ENCODE peak calls at places on chromosomes 6 and 20, in seven cellular contexts. Q is psoas muscle; K is colonic mucosa; A is dorsolateral prefrontal cortex; D is CD4-positive, alpha-beta T cell; P is fibroblast of lung; B is right cardiac atrium. M is an unnamed sample.

GRCh38 chr6:37339911-37340638 is 13.7 kb upstream of the RNF8 start:
- DNase-seq in Q (no peak), K (no peak), A (no peak), D (no peak), P (peak), B (no peak), M (no peak)

GRCh38 chr20:46994341-46994740 is 99.7 kb downstream of the EYA2 start:
- DNase-seq in Q (no peak), K (no peak), A (no peak), D (peak), P (no peak), B (no peak), M (no peak)

GRCh38 chr6:111771629-111772028 is 101.6 kb downstream of the FYN start:
- DNase-seq in Q (no peak), K (no peak), A (no peak), D (no peak), P (no peak), B (no peak), M (no peak)

GRCh38 chr20:33653218-33653899 is 8.8 kb upstream of the C20orf144 start:
- DNase-seq in Q (no peak), K (peak), A (peak), D (no peak), P (peak), B (peak), M (no peak)

GRCh38 chr6:164911873-164912580 is 397.4 kb downstream of the C6orf118 start:
- DNase-seq in Q (no peak), K (no peak), A (no peak), D (no peak), P (no peak), B (no peak), M (no peak)

GRCh38 chr6:4380881-4381281 is 245.5 kb upstream of the ECI2 start:
- DNase-seq in Q (no peak), K (no peak), A (no peak), D (no peak), P (no peak), B (no peak), M (no peak)

GRCh38 chr6:54214286-54214685 is 94.0 kb upstream of the TINAG start:
- DNase-seq in Q (no peak), K (no peak), A (no peak), D (no peak), P (no peak), B (no peak), M (no peak)

GRCh38 chr6:99019341-99019740 is 71.6 kb upstream of the FBXL4 start:
- DNase-seq in Q (no peak), K (no peak), A (no peak), D (no peak), P (no peak), B (no peak), M (peak)

GRCh38 chr6:77561768-77562314 is 91.0 kb upstream of the MEI4 start:
- DNase-seq in Q (no peak), K (peak), A (no peak), D (no peak), P (no peak), B (no peak), M (no peak)

GRCh38 chr20:48932375-48932941 is 10.9 kb downstream of the ARFGEF2 start:
- DNase-seq in Q (no peak), K (no peak), A (no peak), D (no peak), P (no peak), B (no peak), M (no peak)

GRCh38 chr6:82870582-82871172 is 195.0 kb downstream of the UBE3D start:
- DNase-seq in Q (no peak), K (no peak), A (no peak), D (no peak), P (no peak), B (no peak), M (no peak)

GRCh38 chr6:158560787-158561246 is 926 bp downstream of the TMEM181 start:
- DNase-seq in Q (no peak), K (peak), A (no peak), D (no peak), P (peak), B (no peak), M (no peak)

GRCh38 chr6:16681260-16681873 is 79.9 kb downstream of the ATXN1 start:
- DNase-seq in Q (peak), K (no peak), A (no peak), D (no peak), P (peak), B (no peak), M (no peak)

GRCh38 chr6:155447949-155448348 is 7.7 kb downstream of the NOX3 start:
- DNase-seq in Q (no peak), K (no peak), A (no peak), D (no peak), P (no peak), B (no peak), M (no peak)

GRCh38 chr6:39793528-39793927 is 1.4 kb downstream of the DAAM2 start:
- DNase-seq in Q (no peak), K (no peak), A (no peak), D (no peak), P (no peak), B (no peak), M (no peak)

GRCh38 chr6:18405477-18406293 is 18.5 kb downstream of the RNF144B start:
- DNase-seq in Q (no peak), K (no peak), A (no peak), D (no peak), P (peak), B (no peak), M (no peak)

GRCh38 chr6:94045473-94045872 is 626.1 kb upstream of the EPHA7 start:
- DNase-seq in Q (no peak), K (no peak), A (no peak), D (no peak), P (no peak), B (no peak), M (no peak)
- H3K27ac ChIP-seq in Q (no peak), K (no peak), A (no peak), D (no peak), P (no peak), B (no peak), M (no peak)

GRCh38 chr6:74167506-74167905 is 471.5 kb downstream of the CD109 start:
- DNase-seq in Q (no peak), K (no peak), A (no peak), D (no peak), P (peak), B (no peak), M (no peak)
- H3K27ac ChIP-seq in Q (no peak), K (no peak), A (no peak), D (no peak), P (no peak), B (no peak), M (no peak)

GRCh38 chr6:57246307-57246706 is 24.2 kb upstream of the RAB23 start:
- DNase-seq in Q (no peak), K (no peak), A (no peak), D (no peak), P (no peak), B (no peak), M (no peak)

GRCh38 chr6:57247603-57248002 is 25.5 kb upstream of the RAB23 start:
- DNase-seq in Q (no peak), K (no peak), A (no peak), D (no peak), P (peak), B (no peak), M (no peak)

GRCh38 chr6:57248311-57248895 is 26.3 kb upstream of the RAB23 start:
- DNase-seq in Q (no peak), K (no peak), A (no peak), D (no peak), P (no peak), B (no peak), M (no peak)

GRCh38 chr6:57243954-57244353 is 21.8 kb upstream of the RAB23 start:
- DNase-seq in Q (no peak), K (no peak), A (no peak), D (no peak), P (no peak), B (no peak), M (no peak)

GRCh38 chr6:57242505-57242904 is 20.4 kb upstream of the RAB23 start:
- DNase-seq in Q (no peak), K (no peak), A (no peak), D (no peak), P (peak), B (no peak), M (no peak)
- H3K27ac ChIP-seq in Q (no peak), K (no peak), A (no peak), D (no peak), P (peak), B (no peak), M (no peak)

GRCh38 chr6:138160329-138161117 is 1.2 kb upstream of the ARFGEF3 start:
- DNase-seq in Q (no peak), K (no peak), A (no peak), D (no peak), P (no peak), B (no peak), M (no peak)
- H3K27ac ChIP-seq in Q (no peak), K (no peak), A (peak), D (no peak), P (no peak), B (no peak), M (peak)

GRCh38 chr20:1810926-1811620 is 84.1 kb upstream of the SIRPA start:
- DNase-seq in Q (no peak), K (no peak), A (no peak), D (no peak), P (peak), B (peak), M (peak)
- H3K27ac ChIP-seq in Q (peak), K (peak), A (peak), D (no peak), P (peak), B (peak), M (peak)

GRCh38 chr6:134446901-134447300 is 129.0 kb upstream of the SGK1 start:
- DNase-seq in Q (no peak), K (no peak), A (no peak), D (no peak), P (peak), B (no peak), M (no peak)
- H3K27ac ChIP-seq in Q (no peak), K (no peak), A (peak), D (no peak), P (peak), B (no peak), M (peak)

GRCh38 chr6:47084530-47084929 is 42.4 kb upstream of the ADGRF1 start:
- DNase-seq in Q (no peak), K (no peak), A (no peak), D (no peak), P (no peak), B (peak), M (no peak)
- H3K27ac ChIP-seq in Q (no peak), K (no peak), A (no peak), D (no peak), P (no peak), B (no peak), M (no peak)

M was measured in caudate nucleus.